ENCODE peak calls at places on chromosomes 3 and 15, in five cellular contexts. D is activated T-helper 9 cell treated with anti-CD3 and anti-CD28 coated beads, Interleukin-2, amount 50 U/mL, for 16 hours; V is CD8-positive, alpha-beta memory T cell; L is left ventricle myocardium inferior; G is activated CD4-positive, alpha-beta T cell treated with anti-CD3 and anti-CD28 coated beads, Interleukin-2, amount 10 ng/mL, durations not matched to agents 24 days and 14 days. U is an unnamed sample.

GRCh38 chr3:176906046-176906905 is 291.0 kb downstream of the TBL1XR1 start:
- DNase-seq in D (no peak), V (no peak), L (no peak), G (no peak), U (peak)

GRCh38 chr3:170424879-170425278 is 6.2 kb downstream of the CLDN11 start:
- DNase-seq in D (no peak), V (no peak), L (no peak), G (no peak), U (peak)

GRCh38 chr3:156682491-156682890 is 8.1 kb downstream of the TIPARP start:
- DNase-seq in D (no peak), V (no peak), L (no peak), G (no peak), U (no peak)

GRCh38 chr3:123098411-123099330 is 31.8 kb downstream of the PDIA5 start:
- DNase-seq in D (no peak), V (no peak), L (no peak), G (no peak), U (no peak)

GRCh38 chr3:150077107-150077506 is 106.4 kb upstream of the PFN2 start:
- DNase-seq in D (no peak), V (no peak), L (no peak), G (no peak), U (no peak)

GRCh38 chr3:51966486-51966885 is 768 bp downstream of the PCBP4 start:
- DNase-seq in D (no peak), V (no peak), L (no peak), G (no peak), U (no peak)

GRCh38 chr15:26887926-26888666 is 21.2 kb downstream of the GABRA5 start:
- DNase-seq in D (no peak), V (no peak), L (no peak), G (peak), U (no peak)

GRCh38 chr3:50258979-50259378 is 10.0 kb upstream of the SEMA3B start:
- DNase-seq in D (no peak), V (no peak), L (no peak), G (no peak), U (no peak)

GRCh38 chr15:88701561-88702095 is 62.8 kb downstream of the ISG20 start:
- DNase-seq in D (no peak), V (no peak), L (no peak), G (peak), U (peak)

GRCh38 chr15:64535460-64536243 is 75.3 kb downstream of the ZNF609 start:
- DNase-seq in D (no peak), V (no peak), L (no peak), G (no peak), U (no peak)

GRCh38 chr3:163056874-163057497 is 1560.4 kb downstream of the OTOL1 start:
- DNase-seq in D (no peak), V (no peak), L (no peak), G (peak), U (peak)

GRCh38 chr15:60213377-60214010 is 184.3 kb downstream of the ANXA2 start:
- DNase-seq in D (no peak), V (no peak), L (no peak), G (no peak), U (no peak)

GRCh38 chr3:4838621-4839022 is 140.6 kb upstream of the BHLHE40 start:
- DNase-seq in D (no peak), V (no peak), L (no peak), G (no peak), U (no peak)

GRCh38 chr3:14806641-14807263 is 12.0 kb upstream of the FGD5 start:
- DNase-seq in D (no peak), V (no peak), L (no peak), G (peak), U (peak)

GRCh38 chr15:66114863-66115425 is 138.6 kb downstream of the MEGF11 start:
- DNase-seq in D (no peak), V (no peak), L (no peak), G (no peak), U (no peak)

GRCh38 chr15:45640610-45641009 is 5.8 kb downstream of the SQOR start:
- DNase-seq in D (no peak), V (no peak), L (no peak), G (no peak), U (peak)

GRCh38 chr3:187736418-187736871 is 8.8 kb downstream of the BCL6 start:
- DNase-seq in D (no peak), V (no peak), L (no peak), G (peak), U (peak)

GRCh38 chr15:70060214-70061085 is 37.3 kb downstream of the TLE3 start:
- DNase-seq in D (no peak), V (no peak), L (no peak), G (no peak), U (no peak)

GRCh38 chr15:50627351-50628055 is 59.1 kb downstream of the TRPM7 start:
- DNase-seq in D (no peak), V (no peak), L (no peak), G (no peak), U (peak)

GRCh38 chr3:190608850-190609589 is 95.1 kb downstream of the IL1RAP start:
- DNase-seq in D (no peak), V (no peak), L (no peak), G (peak), U (no peak)

GRCh38 chr3:111691293-111691909 is 96.3 kb upstream of the ZBED2 start:
- DNase-seq in D (no peak), V (peak), L (no peak), G (no peak), U (peak)

GRCh38 chr3:29514170-29514569 is 233.3 kb downstream of the RBMS3 start:
- DNase-seq in D (no peak), V (no peak), L (no peak), G (no peak), U (no peak)

GRCh38 chr15:37015025-37015424 is 85.3 kb downstream of the MEIS2 start:
- DNase-seq in D (no peak), V (no peak), L (no peak), G (no peak), U (peak)